ENCODE peak calls at places on chromosomes 3 and 15, in seven cellular contexts. B is BJ; M is left ventricle myocardium inferior; D is glutamatergic neuron; P is adrenal gland; K is CD8-positive, alpha-beta T cell; R is heart left ventricle. V is an unnamed sample.

GRCh38 chr3:66466606-66467270 is 34.1 kb downstream of the LRIG1 start:
- DNase-seq in B (no peak), M (no peak), D (no peak), P (no peak), K (no peak), R (no peak), V (no peak)

GRCh38 chr3:127819086-127819485 is 3.2 kb downstream of the MGLL start:
- DNase-seq in B (no peak), M (no peak), D (no peak), P (no peak), K (no peak), R (peak; percentile 53), V (no peak)

GRCh38 chr15:43274136-43274535 is 7.4 kb upstream of the TGM5 start:
- DNase-seq in B (no peak), M (peak; percentile 80), D (no peak), P (peak; percentile 84), K (no peak), R (peak; percentile 81), V (no peak)

GRCh38 chr3:32448686-32449474 is 53.8 kb downstream of the CMTM6 start:
- DNase-seq in B (no peak), M (no peak), D (no peak), P (peak; percentile 38), K (no peak), R (no peak), V (no peak)

GRCh38 chr3:50620420-50620819 is 3.5 kb downstream of the MAPKAPK3 start:
- DNase-seq in B (no peak), M (no peak), D (no peak), P (peak; percentile 57), K (no peak), R (no peak), V (no peak)

GRCh38 chr3:170560296-170560695 is 25.6 kb downstream of the SLC7A14 start:
- DNase-seq in B (no peak), M (no peak), D (no peak), P (no peak), K (no peak), R (no peak), V (no peak)

GRCh38 chr15:85318048-85318731 is 62.2 kb upstream of the AKAP13 start:
- DNase-seq in B (peak; percentile 89), M (no peak), D (no peak), P (no peak), K (no peak), R (no peak), V (no peak)

GRCh38 chr15:93617443-93617842 is 528.4 kb upstream of the RGMA start:
- DNase-seq in B (no peak), M (no peak), D (no peak), P (no peak), K (no peak), R (no peak), V (no peak)

GRCh38 chr3:168524129-168524528 is 428.4 kb upstream of the GOLIM4 start:
- DNase-seq in B (no peak), M (no peak), D (no peak), P (no peak), K (no peak), R (no peak), V (no peak)

GRCh38 chr3:51408813-51409212 is 17.7 kb downstream of the RBM15B start:
- DNase-seq in B (no peak), M (no peak), D (no peak), P (no peak), K (no peak), R (no peak), V (no peak)

GRCh38 chr3:149188494-149188893 is 33.1 kb downstream of the CP start:
- DNase-seq in B (no peak), M (no peak), D (no peak), P (no peak), K (no peak), R (no peak), V (no peak)

DNA sequence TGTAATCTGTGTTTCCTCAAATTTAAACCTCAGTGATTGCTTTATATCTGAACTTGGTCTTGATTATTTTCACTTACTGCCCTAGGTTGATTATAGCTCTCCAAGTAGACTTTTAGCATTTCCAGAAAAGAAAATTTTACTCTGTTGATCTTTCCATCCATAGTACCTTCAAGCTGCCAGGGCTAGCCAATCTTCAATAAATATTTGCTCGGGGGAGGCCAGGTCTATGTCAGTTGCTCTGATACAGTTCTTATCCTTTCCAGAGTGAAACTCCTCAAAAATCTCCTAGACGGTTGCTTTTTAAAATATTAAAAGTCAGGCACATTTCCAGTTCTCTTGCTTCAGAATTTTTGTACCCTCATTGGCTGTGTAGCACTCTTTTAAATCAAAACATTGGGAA is 38.8 kb downstream of the RETNLB start:
- DNase-seq in B (no peak), M (no peak), D (no peak), P (no peak), K (no peak), R (no peak), V (no peak)
- TF ChIP-seq CTCF in B (no peak), M (no peak), D (no peak), P (no peak), K (no peak), R (no peak), V (no peak)

GRCh38 chr15:70121656-70122297 is 24.1 kb upstream of the TLE3 start:
- DNase-seq in B (no peak), M (peak; percentile 61), D (no peak), P (peak; percentile 92), K (no peak), R (no peak), V (peak; percentile 25)
- TF ChIP-seq CTCF in B (no peak), M (no peak), D (no peak), P (no peak), K (no peak), R (no peak), V (no peak)

DNA sequence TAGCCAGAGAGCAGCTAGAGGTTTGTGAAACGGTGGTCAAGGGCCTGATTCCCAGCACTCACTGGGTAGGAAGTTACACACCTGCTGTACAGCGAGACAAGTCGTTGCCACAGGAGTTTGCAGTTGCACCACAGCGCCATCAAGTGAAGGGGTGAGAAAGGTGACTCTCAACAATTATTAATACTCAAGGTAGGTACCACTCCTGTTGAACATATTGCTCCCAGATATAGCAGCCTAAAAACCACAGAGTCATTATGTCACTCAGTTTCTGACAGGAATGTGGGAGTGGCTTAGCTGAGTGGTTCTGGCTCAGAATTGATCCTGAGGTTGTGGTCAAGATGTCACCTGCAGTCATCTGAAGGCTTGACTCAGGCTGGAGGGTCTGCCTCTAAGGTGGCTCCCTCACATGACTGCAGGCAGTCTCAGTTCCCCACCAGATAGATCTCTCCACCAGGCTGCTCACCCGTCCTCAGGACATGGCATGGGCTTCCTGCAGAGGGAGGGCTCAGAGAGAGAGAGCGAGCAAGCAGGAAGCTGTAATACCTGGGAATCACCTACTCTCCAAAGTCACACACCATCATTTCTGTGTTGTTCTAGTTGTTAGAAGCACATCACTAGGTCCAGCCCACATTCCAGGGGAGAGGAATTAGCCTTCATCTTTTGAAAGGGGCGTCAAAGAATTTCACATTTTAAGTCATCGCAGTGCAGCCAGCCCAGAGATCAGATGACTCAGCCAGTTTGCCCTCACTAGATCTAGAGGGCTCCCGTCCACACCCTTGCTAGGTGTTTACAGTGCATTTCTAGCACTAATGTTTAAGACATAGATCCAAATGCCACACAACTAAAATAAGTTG is 17.0 kb upstream of the ANO10 start:
- DNase-seq in B (no peak), M (no peak), D (no peak), P (no peak), K (no peak), R (no peak), V (no peak)
- TF ChIP-seq CTCF in B (no peak), M (no peak), D (no peak), P (no peak), K (no peak), R (no peak), V (no peak)

GRCh38 chr15:96345560-96346389 is 15.3 kb downstream of the NR2F2 start:
- DNase-seq in B (no peak), M (peak; percentile 77), D (peak; percentile 71), P (peak; percentile 93), K (no peak), R (peak; percentile 81), V (peak; percentile 34)
- TF ChIP-seq CTCF in B (peak; percentile 43), M (peak; percentile 79), D (peak; percentile 56), P (peak; percentile 34), K (no peak), R (peak; percentile 66), V (no peak)

DNA sequence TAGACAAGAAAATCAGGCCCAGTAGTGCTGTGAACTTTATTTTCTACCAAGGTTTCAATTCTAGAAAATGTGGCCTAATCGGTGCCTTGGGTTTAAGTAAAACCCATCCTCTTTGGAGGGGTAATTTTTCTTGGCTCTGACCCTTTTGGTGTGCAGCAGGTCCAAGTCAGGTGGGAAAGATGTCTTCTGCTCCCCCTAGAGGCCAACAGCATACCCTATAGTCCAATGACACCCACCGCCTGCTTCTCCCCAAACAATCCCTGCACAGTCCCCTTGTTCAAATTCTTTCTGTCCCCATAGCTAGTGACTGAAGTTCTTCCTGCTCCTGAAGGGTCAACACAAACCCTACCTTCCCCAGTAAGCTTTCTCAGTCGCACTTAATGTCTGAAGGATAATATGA is 261.8 kb upstream of the GOLGA6L4 start:
- DNase-seq in B (no peak), M (no peak), D (no peak), P (no peak), K (no peak), R (no peak), V (no peak)
- TF ChIP-seq CTCF in B (no peak), M (peak; percentile 43), D (peak; percentile 8), P (no peak), K (no peak), R (peak; percentile 17), V (no peak)

GRCh38 chr3:103295974-103296570 is 861.3 kb downstream of the ZPLD1 start:
- DNase-seq in B (no peak), M (no peak), D (no peak), P (no peak), K (no peak), R (no peak), V (no peak)
- TF ChIP-seq CTCF in B (no peak), M (peak; percentile 21), D (peak; percentile 55), P (peak; percentile 6), K (no peak), R (no peak), V (no peak)

GRCh38 chr3:192419312-192419711 is 308.0 kb downstream of the FGF12 start:
- DNase-seq in B (no peak), M (no peak), D (no peak), P (no peak), K (no peak), R (no peak), V (no peak)

GRCh38 chr3:192417012-192417411 is 310.3 kb downstream of the FGF12 start:
- DNase-seq in B (no peak), M (no peak), D (no peak), P (no peak), K (no peak), R (no peak), V (no peak)

GRCh38 chr3:192417559-192418055 is 309.7 kb downstream of the FGF12 start:
- DNase-seq in B (no peak), M (no peak), D (no peak), P (no peak), K (no peak), R (no peak), V (no peak)

GRCh38 chr3:192422321-192422997 is 304.9 kb downstream of the FGF12 start:
- DNase-seq in B (no peak), M (no peak), D (no peak), P (no peak), K (no peak), R (no peak), V (no peak)

GRCh38 chr3:192422998-192423349 is 304.4 kb downstream of the FGF12 start:
- DNase-seq in B (no peak), M (no peak), D (no peak), P (no peak), K (no peak), R (no peak), V (no peak)
- TF ChIP-seq CTCF in B (no peak), M (peak; percentile 36), D (peak; percentile 9), P (no peak), K (no peak), R (peak; percentile 24), V (no peak)

V was measured in omental fat pad.